ENCODE peak calls at places on chromosomes 6 and 20, in four cellular contexts. Q is HepG2, O is K562, Y is GM12878. N is an unnamed sample.
A peak's percentile ranks its signal among the peaks of the same experiment; 100 is the strongest.

GRCh38 chr6:31397901-31398300 is 5.5 kb upstream of the MICA start:
- DNase-seq in Q (no peak), Y (no peak), O (no peak), N (no peak)

GRCh38 chr20:50283922-50284810 is 93.5 kb downstream of the CEBPB start:
- DNase-seq in O (peak; percentile 55), Q (peak; percentile 58), Y (no peak), N (no peak)

GRCh38 chr20:43936805-43937204 is 22.2 kb downstream of the TOX2 start:
- DNase-seq in Y (no peak), O (no peak), Q (no peak), N (no peak)

GRCh38 chr6:141033101-141033500 is 1099.6 kb upstream of the GJE1 start:
- DNase-seq in Q (no peak), O (no peak), Y (no peak), N (no peak)

GRCh38 chr20:59752704-59753460 is 148.5 kb downstream of the PHACTR3 start:
- DNase-seq in Q (no peak), O (no peak), Y (peak; percentile 26), N (no peak)

GRCh38 chr6:153302133-153302532 is 171.1 kb upstream of the RGS17 start:
- DNase-seq in Q (no peak), O (no peak), Y (no peak), N (no peak)

GRCh38 chr20:51457281-51457932 is 85.1 kb downstream of the NFATC2 start:
- DNase-seq in Q (no peak), O (no peak), Y (no peak), N (no peak)

GRCh38 chr20:64222273-64222672 is 33.3 kb upstream of the PCMTD2 start:
- DNase-seq in Q (no peak), Y (no peak), O (no peak), N (no peak)

GRCh38 chr6:151389640-151390275 is 1.6 kb downstream of the ZBTB2 start:
- DNase-seq in Y (no peak), O (peak; percentile 38), Q (peak; percentile 64), N (peak; percentile 61)

GRCh38 chr6:142621822-142622221 is 320.0 kb downstream of the ADGRG6 start:
- DNase-seq in Q (no peak), Y (no peak), O (no peak), N (no peak)

GRCh38 chr6:134299236-134299635 is 18.7 kb downstream of the SGK1 start:
- DNase-seq in Y (no peak), Q (peak; percentile 58), O (no peak), N (no peak)

GRCh38 chr20:57514273-57514751 is 10.6 kb downstream of the CTCFL start:
- DNase-seq in Q (peak; percentile 73), Y (no peak), O (peak; percentile 41), N (peak; percentile 73)

GRCh38 chr6:12112540-12113189 is 100.6 kb downstream of the HIVEP1 start:
- DNase-seq in Y (no peak), O (no peak), Q (no peak), N (no peak)

GRCh38 chr6:125700591-125701353 is 48.7 kb upstream of the HEY2 start:
- DNase-seq in Q (no peak), Y (no peak), O (no peak), N (no peak)

GRCh38 chr6:161378115-161378514 is 104.3 kb upstream of the AGPAT4 start:
- DNase-seq in Y (no peak), O (no peak), Q (no peak), N (no peak)

GRCh38 chr6:24823185-24823584 is 24.5 kb upstream of the ARMH2 start:
- DNase-seq in Q (no peak), Y (no peak), O (no peak), N (no peak)

GRCh38 chr6:7108964-7109836 is 1.4 kb downstream of the RREB1 start:
- DNase-seq in O (peak; percentile 49), Q (peak; percentile 81), Y (no peak), N (peak; percentile 51)

GRCh38 chr6:39166189-39166917 is 51.4 kb upstream of the SAYSD1 start:
- DNase-seq in Q (peak; percentile 62), Y (peak; percentile 20), O (peak; percentile 93), N (peak; percentile 89)

GRCh38 chr6:12119085-12119588 is 107.0 kb downstream of the HIVEP1 start:
- DNase-seq in Q (no peak), O (no peak), Y (peak; percentile 97), N (no peak)

GRCh38 chr6:109055771-109056235 is 38.8 kb downstream of the SESN1 start:
- DNase-seq in O (no peak), Q (no peak), Y (no peak), N (no peak)

GRCh38 chr6:145899915-145900569 is 64.1 kb downstream of the SHPRH start:
- DNase-seq in O (no peak), Y (no peak), Q (no peak), N (no peak)

GRCh38 chr6:54988576-54988975 is 142.0 kb downstream of the FAM83B start:
- DNase-seq in O (no peak), Y (no peak), Q (no peak), N (no peak)

GRCh38 chr20:20782221-20782620 is 69.8 kb upstream of the RALGAPA2 start:
- DNase-seq in Q (no peak), O (no peak), Y (no peak), N (no peak)

GRCh38 chr6:72522735-72523141 is 99.1 kb upstream of the KCNQ5 start:
- DNase-seq in O (peak; percentile 11), Y (no peak), Q (peak; percentile 9), N (peak; percentile 37)

GRCh38 chr6:85669735-85670194 is 27.1 kb upstream of the SYNCRIP start:
- DNase-seq in Y (peak; percentile 89), O (no peak), Q (no peak), N (no peak)

DNA sequence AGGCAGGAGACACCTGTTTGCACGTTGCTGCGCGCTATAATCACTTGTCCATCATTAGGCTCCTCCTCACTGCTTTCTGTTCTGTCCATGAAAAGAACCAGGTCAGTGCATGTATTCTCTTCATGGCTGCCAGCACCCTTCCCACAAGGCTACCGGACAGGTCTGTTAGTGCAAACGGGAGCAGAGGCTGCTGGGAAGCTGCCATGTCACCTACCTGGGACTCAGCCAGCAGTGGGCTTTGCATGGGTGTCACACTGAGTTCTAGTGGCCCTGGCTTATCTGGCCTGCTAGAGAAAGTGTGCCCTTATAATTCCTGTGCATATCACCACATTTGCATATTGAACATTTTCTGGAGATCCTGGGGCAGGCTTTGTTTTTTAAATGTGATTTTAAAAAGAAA is 24.8 kb downstream of the LYRM2 start:
- DNase-seq in Y (no peak), Q (no peak), O (no peak), N (no peak)
- TF ChIP-seq FOXM1 in Y (no peak), Q (no peak), O (no peak), N (no peak)

GRCh38 chr6:164897523-164898094 is 411.8 kb downstream of the C6orf118 start:
- DNase-seq in Q (no peak), Y (no peak), O (no peak), N (peak; percentile 15)
- TF ChIP-seq BHLHE40 in Q (no peak), Y (no peak), O (no peak), N (no peak)

DNA sequence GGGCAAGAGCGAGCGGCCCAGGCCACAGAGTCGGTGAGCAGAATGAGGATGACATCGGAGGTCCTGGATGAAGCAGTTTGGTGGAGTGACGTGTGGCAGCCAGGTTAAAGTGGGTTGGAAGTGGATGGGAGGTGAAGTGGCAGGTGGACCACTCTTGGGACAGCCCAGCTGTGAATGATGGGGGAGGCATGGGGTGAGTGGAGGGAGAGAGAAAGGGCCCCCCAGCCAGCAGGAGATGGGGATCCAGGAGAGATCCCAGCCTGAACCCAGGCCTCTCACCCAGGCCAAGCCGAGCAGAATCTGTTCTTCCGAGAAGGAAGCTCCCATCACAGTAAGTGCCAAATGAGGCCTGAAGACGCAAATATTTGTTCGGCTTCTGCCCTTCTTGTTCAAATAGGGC is 27.0 kb upstream of the SLC32A1 start:
- DNase-seq in Q (no peak), Y (no peak), O (no peak), N (no peak)
- TF ChIP-seq SP1 in Q (no peak), Y (no peak), O (no peak), N (no peak)

GRCh38 chr20:4470375-4470774 is 251.3 kb upstream of the PRND start:
- DNase-seq in O (no peak), Q (no peak), Y (no peak), N (no peak)

GRCh38 chr20:4476903-4477302 is 244.8 kb upstream of the PRND start:
- DNase-seq in O (no peak), Y (no peak), Q (no peak), N (no peak)

GRCh38 chr20:4471221-4471620 is 250.5 kb upstream of the PRND start:
- DNase-seq in Q (no peak), Y (no peak), O (no peak), N (no peak)

GRCh38 chr20:4469910-4470309 is 251.8 kb upstream of the PRND start:
- DNase-seq in Q (no peak), O (no peak), Y (no peak), N (no peak)

GRCh38 chr20:4472906-4473305 is 248.8 kb upstream of the PRND start:
- DNase-seq in Y (no peak), O (no peak), Q (no peak), N (no peak)
- TF ChIP-seq FOXM1 in Y (no peak), O (no peak), Q (no peak), N (no peak)

GRCh38 chr6:111482236-111482958 is 621 bp downstream of the REV3L start:
- DNase-seq in O (peak; percentile 58), Q (no peak), Y (no peak), N (no peak)

GRCh38 chr6:111482959-111483735 is at the start of gene REV3L:
- DNase-seq in Y (peak; percentile 61), Q (peak; percentile 90), O (peak; percentile 84), N (peak; percentile 85)

GRCh38 chr6:111481836-111482235 is 1.2 kb downstream of the REV3L start:
- DNase-seq in Y (no peak), Q (peak; percentile 23), O (no peak), N (no peak)

GRCh38 chr6:111478749-111479148 is 4.3 kb downstream of the REV3L start:
- DNase-seq in Y (peak; percentile 49), Q (peak; percentile 28), O (no peak), N (no peak)

DNA sequence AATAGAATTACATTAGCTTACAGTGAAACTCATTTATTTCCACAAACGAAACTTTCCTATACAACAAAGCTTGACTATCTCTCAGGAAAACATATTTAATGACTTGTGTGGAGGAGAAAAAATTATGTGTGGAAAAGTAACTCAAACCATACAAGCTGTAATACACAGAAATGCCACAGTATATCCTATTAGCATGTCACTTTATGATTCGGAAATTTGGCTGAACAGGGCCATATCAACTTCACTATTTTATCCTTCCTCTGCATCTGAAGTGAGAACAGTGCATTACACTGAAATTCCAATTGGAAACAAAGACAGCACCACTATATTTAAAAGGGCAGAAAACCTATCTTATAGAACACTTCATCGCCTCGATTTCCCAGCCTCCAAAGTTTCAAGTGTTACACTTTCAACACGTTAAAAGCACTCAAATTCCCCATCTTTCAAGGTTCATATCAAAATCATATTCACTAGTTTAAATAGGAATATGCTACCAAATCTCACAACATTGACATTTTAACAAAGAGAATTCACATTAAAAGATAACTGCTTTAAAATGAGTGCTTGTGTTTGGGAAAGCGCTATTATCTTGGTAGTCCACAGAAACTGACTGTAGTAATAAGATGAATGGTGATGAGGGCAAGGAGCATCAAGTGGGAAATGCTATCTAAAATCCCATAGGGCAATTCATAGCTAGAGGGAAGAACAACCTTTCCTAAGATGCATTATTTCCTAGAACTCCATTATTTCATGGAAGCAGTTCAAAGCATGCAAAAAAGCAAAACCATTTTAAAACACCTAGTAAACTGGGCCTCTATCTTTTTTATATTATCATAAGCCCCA is 1.8 kb downstream of the REV3L start:
- DNase-seq in O (no peak), Q (no peak), Y (no peak), N (no peak)
- TF ChIP-seq BHLHE40 in O (no peak), Q (no peak), Y (no peak), N (no peak)